ENCODE peak calls at places on chromosomes 1 and 21, in four cellular contexts. One of them, this sample, is unnamed.

GRCh38 chr21:36630485-36631206 is 68.3 kb upstream of the SIM2 start:
- DNase-seq in activated CD4-positive, alpha-beta T cell treated with anti-CD3 and anti-CD28 coated beads, Interleukin-2, amount 10 ng/mL, durations not matched to agents 7 days and 5 days: peak
- DNase-seq in HTR-8/SVneo: peak
- DNase-seq in anterior cingulate cortex: peak
- DNase-seq in this sample: peak

GRCh38 chr1:178341218-178341956 is 155.4 kb downstream of the CLEC20A start:
- DNase-seq in anterior cingulate cortex: no peak
- DNase-seq in activated CD4-positive, alpha-beta T cell treated with anti-CD3 and anti-CD28 coated beads, Interleukin-2, amount 10 ng/mL, durations not matched to agents 7 days and 5 days: no peak
- DNase-seq in HTR-8/SVneo: peak
- DNase-seq in this sample: no peak

GRCh38 chr1:36182734-36183133 is 26.8 kb downstream of the MAP7D1 start:
- DNase-seq in HTR-8/SVneo: no peak
- DNase-seq in activated CD4-positive, alpha-beta T cell treated with anti-CD3 and anti-CD28 coated beads, Interleukin-2, amount 10 ng/mL, durations not matched to agents 7 days and 5 days: no peak
- DNase-seq in anterior cingulate cortex: no peak
- DNase-seq in this sample: no peak

GRCh38 chr21:38352536-38353219 is 95.9 kb downstream of the KCNJ15 start:
- DNase-seq in activated CD4-positive, alpha-beta T cell treated with anti-CD3 and anti-CD28 coated beads, Interleukin-2, amount 10 ng/mL, durations not matched to agents 7 days and 5 days: peak
- DNase-seq in HTR-8/SVneo: peak
- DNase-seq in anterior cingulate cortex: no peak
- DNase-seq in this sample: peak

GRCh38 chr1:12745992-12746323 is at the start of gene CFAP107:
- DNase-seq in activated CD4-positive, alpha-beta T cell treated with anti-CD3 and anti-CD28 coated beads, Interleukin-2, amount 10 ng/mL, durations not matched to agents 7 days and 5 days: peak
- DNase-seq in HTR-8/SVneo: no peak
- DNase-seq in anterior cingulate cortex: no peak
- DNase-seq in this sample: peak

GRCh38 chr1:156383023-156383422 is 14.0 kb downstream of the RHBG start:
- DNase-seq in HTR-8/SVneo: peak
- DNase-seq in activated CD4-positive, alpha-beta T cell treated with anti-CD3 and anti-CD28 coated beads, Interleukin-2, amount 10 ng/mL, durations not matched to agents 7 days and 5 days: peak
- DNase-seq in anterior cingulate cortex: peak
- DNase-seq in this sample: peak

GRCh38 chr1:208158640-208159541 is 85.3 kb downstream of the PLXNA2 start:
- DNase-seq in activated CD4-positive, alpha-beta T cell treated with anti-CD3 and anti-CD28 coated beads, Interleukin-2, amount 10 ng/mL, durations not matched to agents 7 days and 5 days: no peak
- DNase-seq in anterior cingulate cortex: no peak
- DNase-seq in HTR-8/SVneo: no peak
- DNase-seq in this sample: no peak

GRCh38 chr1:57118948-57119637 is 153.3 kb upstream of the C8B start:
- DNase-seq in HTR-8/SVneo: no peak
- DNase-seq in activated CD4-positive, alpha-beta T cell treated with anti-CD3 and anti-CD28 coated beads, Interleukin-2, amount 10 ng/mL, durations not matched to agents 7 days and 5 days: no peak
- DNase-seq in anterior cingulate cortex: no peak
- DNase-seq in this sample: no peak

GRCh38 chr1:67689267-67690017 is 4.4 kb downstream of the GADD45A start:
- DNase-seq in activated CD4-positive, alpha-beta T cell treated with anti-CD3 and anti-CD28 coated beads, Interleukin-2, amount 10 ng/mL, durations not matched to agents 7 days and 5 days: no peak
- DNase-seq in anterior cingulate cortex: no peak
- DNase-seq in HTR-8/SVneo: no peak
- DNase-seq in this sample: no peak

GRCh38 chr1:92708368-92708950 is 76.4 kb downstream of the EVI5 start:
- DNase-seq in activated CD4-positive, alpha-beta T cell treated with anti-CD3 and anti-CD28 coated beads, Interleukin-2, amount 10 ng/mL, durations not matched to agents 7 days and 5 days: no peak
- DNase-seq in HTR-8/SVneo: no peak
- DNase-seq in anterior cingulate cortex: no peak
- DNase-seq in this sample: no peak

This sample was measured in MM.1S.